ENCODE peak calls at places on chromosomes 11 and 22, in four cellular contexts. Q, R, M and U are unnamed samples.

GRCh38 chr11:73230276-73230875 is 12.3 kb downstream of the P2RY2 start:
- DNase-seq in Q (no peak), R (no peak), M (no peak), U (no peak)

GRCh38 chr11:118060879-118061278 is 16.0 kb upstream of the TMPRSS4 start:
- DNase-seq in Q (no peak), M (no peak), R (no peak), U (no peak)

GRCh38 chr11:88849368-88849767 is 216.4 kb downstream of the GRM5 start:
- DNase-seq in M (no peak), R (no peak), Q (no peak), U (peak)

GRCh38 chr22:46551321-46551720 is 13.9 kb upstream of the CELSR1 start:
- DNase-seq in Q (no peak), M (no peak), R (no peak), U (no peak)

GRCh38 chr22:50084085-50084484 is 1.1 kb downstream of the MLC1 start:
- DNase-seq in M (no peak), R (no peak), Q (no peak), U (no peak)

GRCh38 chr11:13205446-13205845 is 72.1 kb upstream of the BMAL1 start:
- DNase-seq in M (no peak), R (no peak), Q (no peak), U (no peak)

GRCh38 chr11:118602331-118602730 is 5.1 kb upstream of the PHLDB1 start:
- DNase-seq in Q (no peak), M (peak), R (no peak), U (peak)

GRCh38 chr11:10751581-10751940 is 515 bp downstream of the CTR9 start:
- DNase-seq in R (peak), M (peak), Q (no peak), U (no peak)

GRCh38 chr11:118834428-118835028 is 43.6 kb upstream of the DDX6 start:
- DNase-seq in R (peak), Q (no peak), M (peak), U (peak)

GRCh38 chr11:114036156-114036811 is 23.2 kb upstream of the ZBTB16 start:
- DNase-seq in M (peak), Q (peak), R (peak), U (peak)

GRCh38 chr11:46361283-46362145 is 14.3 kb downstream of the DGKZ start:
- DNase-seq in Q (no peak), M (peak), R (peak), U (peak)